ENCODE peak calls at places on chromosomes 7 and 10, in five cellular contexts. Q is fibroblast of the aortic adventitia; X is activated naive CD8-positive, alpha-beta T cell treated with anti-CD3 and anti-CD28 coated beads, Interleukin-2, amount 50 U/mL, for 24 hours; P is T follicular helper cell; E is heart right ventricle. U is an unnamed sample.

GRCh38 chr10:23199768-23200511 is 7.8 kb downstream of the PTF1A start:
- DNase-seq in X (no peak), P (no peak), Q (no peak), E (no peak), U (no peak)

GRCh38 chr7:122166708-122167107 is 22.7 kb upstream of the AASS start:
- DNase-seq in Q (peak), E (no peak), X (no peak), P (no peak), U (no peak)

GRCh38 chr10:64682043-64682442 is 1160.8 kb downstream of the REEP3 start:
- DNase-seq in P (no peak), E (no peak), Q (no peak), X (no peak), U (no peak)

GRCh38 chr10:79324032-79324695 is 23.1 kb upstream of the PPIF start:
- DNase-seq in Q (no peak), P (no peak), X (no peak), E (no peak), U (no peak)

GRCh38 chr10:28087675-28088351 is 88.9 kb upstream of the ODAD2 start:
- DNase-seq in Q (peak), P (no peak), E (no peak), X (no peak), U (no peak)

GRCh38 chr10:26478061-26478460 is 39.9 kb downstream of the APBB1IP start:
- DNase-seq in Q (no peak), E (no peak), P (no peak), X (no peak), U (no peak)

GRCh38 chr7:135475521-135475920 is 34.4 kb downstream of the CNOT4 start:
- DNase-seq in X (no peak), E (no peak), P (no peak), Q (no peak), U (no peak)

GRCh38 chr10:132961-133898 is 2.0 kb upstream of the ZMYND11 start:
- DNase-seq in Q (peak), P (no peak), E (no peak), X (no peak), U (no peak)

GRCh38 chr7:157176771-157177170 is 38.0 kb downstream of the UBE3C start:
- DNase-seq in P (no peak), E (no peak), X (no peak), Q (no peak), U (no peak)

GRCh38 chr10:124185074-124185473 is 91.7 kb upstream of the CHST15 start:
- DNase-seq in X (no peak), Q (no peak), E (no peak), P (no peak), U (no peak)

GRCh38 chr7:143492043-143492471 is 14.4 kb downstream of the TAS2R41 start:
- DNase-seq in X (no peak), E (no peak), P (no peak), Q (peak), U (no peak)

GRCh38 chr10:86160890-86161585 is 205.6 kb downstream of the GRID1 start:
- DNase-seq in X (no peak), P (no peak), Q (no peak), E (no peak), U (no peak)

GRCh38 chr10:58756126-58756525 is 243.5 kb downstream of the BICC1 start:
- DNase-seq in X (no peak), P (no peak), E (no peak), Q (peak), U (no peak)

GRCh38 chr7:5519515-5519928 is 95.9 kb upstream of the TNRC18 start:
- DNase-seq in Q (no peak), X (no peak), P (no peak), E (no peak), U (no peak)

GRCh38 chr7:148211641-148212040 is 378.9 kb upstream of the C7orf33 start:
- DNase-seq in E (no peak), P (no peak), X (no peak), Q (no peak), U (no peak)

GRCh38 chr7:122802211-122802833 is 83.9 kb downstream of the CADPS2 start:
- DNase-seq in X (no peak), P (no peak), Q (no peak), E (no peak), U (no peak)

GRCh38 chr7:92963599-92963998 is 127.2 kb upstream of the CDK6 start:
- DNase-seq in E (no peak), Q (no peak), X (no peak), P (no peak), U (no peak)

GRCh38 chr7:69457912-69458491 is 140.3 kb upstream of the AUTS2 start:
- DNase-seq in E (peak), P (no peak), Q (peak), X (no peak), U (no peak)

GRCh38 chr10:31820096-31820495 is 108.5 kb downstream of the ARHGAP12 start:
- DNase-seq in X (no peak), P (no peak), E (no peak), Q (no peak), U (no peak)